ENCODE peak calls at places on chromosome 1, in five cellular contexts. O is BJ, S is fibroblast of lung, Q is lower leg skin, Y is mucosa of descending colon. J is an unnamed sample.

GRCh38 chr1:234065794-234066447 is 161.4 kb downstream of the SLC35F3 start:
- DNase-seq in O (no peak), S (peak; percentile 58), Q (peak; percentile 89), Y (peak; percentile 93), J (peak; percentile 81)

GRCh38 chr1:46181343-46182260 is 5.3 kb upstream of the P3R3URF start:
- DNase-seq in O (no peak), S (peak; percentile 59), Q (no peak), Y (peak; percentile 67), J (peak; percentile 25)

GRCh38 chr1:26318338-26319064 is 743 bp downstream of the CD52 start:
- DNase-seq in O (no peak), S (no peak), Q (no peak), Y (peak; percentile 28), J (no peak)

GRCh38 chr1:43171312-43171875 is 696 bp downstream of the EBNA1BP2 start:
- DNase-seq in O (no peak), S (peak; percentile 1), Q (no peak), Y (no peak), J (peak; percentile 10)

GRCh38 chr1:71364236-71364635 is 283.4 kb upstream of the ZRANB2 start:
- DNase-seq in O (no peak), S (peak; percentile 44), Q (no peak), Y (no peak), J (peak; percentile 38)

GRCh38 chr1:112575154-112575804 is 43.7 kb downstream of the ST7L start:
- DNase-seq in O (peak; percentile 72), S (peak; percentile 95), Q (no peak), Y (no peak), J (peak; percentile 95)

GRCh38 chr1:111099289-111099688 is 40.6 kb downstream of the DRAM2 start:
- DNase-seq in O (no peak), S (no peak), Q (no peak), Y (no peak), J (no peak)

GRCh38 chr1:172948457-172948856 is 102.3 kb downstream of the TNFSF18 start:
- DNase-seq in O (no peak), S (peak; percentile 93), Q (no peak), Y (no peak), J (no peak)

GRCh38 chr1:230517786-230518185 is 91.7 kb upstream of the PGBD5 start:
- DNase-seq in O (no peak), S (no peak), Q (no peak), Y (no peak), J (no peak)

GRCh38 chr1:89957063-89957462 is 37.8 kb upstream of the ZNF326 start:
- DNase-seq in O (no peak), S (no peak), Q (no peak), Y (no peak), J (no peak)

GRCh38 chr1:185478878-185479277 is 161.8 kb upstream of the IVNS1ABP start:
- DNase-seq in O (no peak), S (no peak), Q (no peak), Y (peak; percentile 43), J (no peak)

GRCh38 chr1:172950528-172950927 is 100.2 kb downstream of the TNFSF18 start:
- DNase-seq in O (no peak), S (peak; percentile 57), Q (no peak), Y (no peak), J (no peak)

GRCh38 chr1:218828125-218828650 is 345.5 kb upstream of the LYPLAL1 start:
- DNase-seq in O (no peak), S (no peak), Q (no peak), Y (no peak), J (no peak)

GRCh38 chr1:163928080-163928479 is 606.3 kb downstream of the NUF2 start:
- DNase-seq in O (no peak), S (no peak), Q (no peak), Y (no peak), J (no peak)

GRCh38 chr1:15947382-15948090 is 28.4 kb downstream of the ZBTB17 start:
- DNase-seq in O (no peak), S (no peak), Q (peak; percentile 78), Y (no peak), J (no peak)

GRCh38 chr1:85884372-85885035 is 176.3 kb upstream of the ZNHIT6 start:
- DNase-seq in O (no peak), S (peak; percentile 6), Q (no peak), Y (no peak), J (peak; percentile 49)

GRCh38 chr1:232260861-232261260 is 369.1 kb downstream of the SIPA1L2 start:
- DNase-seq in O (no peak), S (no peak), Q (no peak), Y (no peak), J (no peak)

GRCh38 chr1:31394628-31395193 is 18.3 kb upstream of the SERINC2 start:
- DNase-seq in O (no peak), S (peak; percentile 63), Q (peak; percentile 96), Y (peak; percentile 96), J (peak; percentile 89)

GRCh38 chr1:160641323-160642280 is 5.2 kb downstream of the SLAMF1 start:
- DNase-seq in O (no peak), S (no peak), Q (no peak), Y (no peak), J (no peak)

GRCh38 chr1:54883349-54884102 is 3.5 kb downstream of the DHCR24 start:
- DNase-seq in O (no peak), S (no peak), Q (no peak), Y (no peak), J (no peak)

GRCh38 chr1:114719424-114719787 is 2.8 kb upstream of the NRAS start:
- DNase-seq in O (no peak), S (peak; percentile 42), Q (no peak), Y (no peak), J (no peak)

DNA sequence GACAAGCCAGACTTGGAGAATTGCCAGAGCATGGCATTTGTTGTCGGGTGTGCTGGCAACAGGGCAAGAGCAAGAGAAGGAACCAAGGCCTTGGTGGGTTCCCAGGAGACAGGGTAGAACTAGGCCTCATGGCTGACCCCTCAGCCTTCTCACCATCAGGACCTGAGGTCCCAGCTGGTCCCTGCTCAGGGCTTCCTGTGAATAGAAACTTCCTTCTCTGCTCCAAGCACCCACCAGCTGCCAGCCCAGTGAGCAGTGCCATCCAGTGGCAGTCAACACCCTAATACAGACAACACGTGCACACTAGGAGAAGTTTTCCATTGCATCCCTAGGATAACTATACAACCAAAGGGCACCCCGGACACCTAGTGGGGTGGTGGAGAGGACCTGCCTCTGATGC is 22.8 kb downstream of the S100A6 start:
- DNase-seq in O (no peak), S (no peak), Q (no peak), Y (no peak), J (no peak)
- TF ChIP-seq CTCF in O (no peak), S (no peak), Q (no peak), Y (no peak), J (no peak)

DNA sequence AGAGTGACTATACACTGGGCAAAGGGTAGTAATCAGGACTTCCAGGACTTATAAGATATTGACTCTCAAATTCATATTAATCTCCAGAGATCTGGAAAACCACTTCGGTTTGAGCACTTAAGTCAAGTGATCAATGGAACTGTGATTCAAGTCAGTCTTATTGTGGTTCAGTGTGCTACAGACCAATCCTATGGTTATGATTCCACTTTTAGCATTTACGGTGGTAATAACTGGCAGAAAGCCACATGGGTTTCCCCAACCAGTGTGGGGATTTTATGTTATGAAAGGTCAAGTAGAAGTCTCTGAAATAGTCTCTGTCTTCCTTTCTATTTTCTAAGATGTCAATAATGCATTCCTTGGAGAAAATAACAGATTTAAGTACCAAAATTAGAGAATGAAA is 151.3 kb upstream of the NEGR1 start:
- DNase-seq in O (no peak), S (no peak), Q (no peak), Y (no peak), J (no peak)
- H3K4me3 ChIP-seq in O (no peak overlapping the region), S (no peak overlapping the region), Q (no peak overlapping the region), Y (no peak overlapping the region), J (no peak overlapping the region)

GRCh38 chr1:201319631-201320030 is 36.3 kb downstream of the PKP1 start:
- DNase-seq in O (no peak), S (no peak), Q (no peak), Y (no peak), J (no peak)
- TF ChIP-seq CTCF in O (no peak), S (no peak), Q (no peak), Y (no peak), J (no peak)

GRCh38 chr1:178941849-178942248 is 71.0 kb upstream of the ANGPTL1 start:
- DNase-seq in O (no peak), S (peak; percentile 52), Q (peak; percentile 82), Y (no peak), J (no peak)
- H3K4me3 ChIP-seq in O (no peak overlapping the region), S (no peak overlapping the region), Q (no peak overlapping the region), Y (no peak overlapping the region), J (no peak overlapping the region)

GRCh38 chr1:243268751-243269460 is 13.1 kb downstream of the SDCCAG8 start:
- DNase-seq in O (no peak), S (peak; percentile 82), Q (no peak), Y (no peak), J (peak; percentile 14)
- TF ChIP-seq CTCF in O (no peak), S (no peak), Q (no peak), Y (no peak), J (no peak)

J was measured in cardiac muscle cell.